ENCODE peak calls at places on chromosomes 6 and 20, in nine cellular contexts. I is upper lobe of left lung; O is transverse colon; P is AG04450; C is PC-9; U is CD8-positive, alpha-beta T cell; G is colonic mucosa; J is cardiac muscle cell; B is heart right ventricle. W is an unnamed sample.
A peak's percentile ranks its signal among the peaks of the same experiment; 100 is the strongest.

GRCh38 chr20:48716086-48716485 is 111.7 kb downstream of the PREX1 start:
- DNase-seq in J (no peak), C (no peak), O (peak; percentile 32), I (no peak), U (peak; percentile 76), G (no peak), P (no peak), B (no peak), W (no peak)

GRCh38 chr20:59205044-59205443 is 41.4 kb downstream of the ZNF831 start:
- DNase-seq in J (no peak), U (no peak), G (peak; percentile 15), P (no peak), I (no peak), O (no peak), C (no peak), B (no peak), W (no peak)

GRCh38 chr20:15756401-15756800 is 816.8 kb downstream of the KIF16B start:
- DNase-seq in B (no peak), P (no peak), C (no peak), U (no peak), I (no peak), G (no peak), O (no peak), J (no peak), W (no peak)

GRCh38 chr6:22133352-22133751 is 163.5 kb downstream of the PRL start:
- DNase-seq in O (no peak), J (no peak), G (no peak), U (no peak), I (no peak), P (no peak), B (no peak), C (no peak), W (no peak)

GRCh38 chr6:147534116-147534865 is 25.8 kb downstream of the SAMD5 start:
- DNase-seq in I (no peak), C (no peak), G (no peak), J (no peak), U (no peak), P (no peak), B (no peak), O (no peak), W (no peak)

GRCh38 chr20:63100926-63101699 is 94.3 kb upstream of the BHLHE23 start:
- DNase-seq in O (peak; percentile 5), C (no peak), G (no peak), B (peak; percentile 8), I (no peak), J (no peak), U (no peak), P (no peak), W (no peak)

GRCh38 chr6:89284081-89284480 is 31.0 kb downstream of the GABRR2 start:
- DNase-seq in U (no peak), P (no peak), C (no peak), I (no peak), O (no peak), J (no peak), G (no peak), B (no peak), W (no peak)

GRCh38 chr6:41257369-41258195 is 28.9 kb downstream of the TREM1 start:
- DNase-seq in U (no peak), C (no peak), I (no peak), G (no peak), J (peak; percentile 90), O (peak; percentile 24), P (no peak), B (no peak), W (no peak)

GRCh38 chr20:45776931-45777330 is 14.8 kb downstream of the WFDC3 start:
- DNase-seq in O (no peak), P (no peak), B (no peak), U (no peak), I (peak; percentile 57), C (no peak), J (no peak), G (no peak), W (no peak)

GRCh38 chr6:13531956-13532355 is 42.4 kb upstream of the SIRT5 start:
- DNase-seq in C (peak; percentile 64), I (no peak), P (no peak), J (no peak), G (no peak), U (no peak), B (no peak), O (no peak), W (no peak)

GRCh38 chr6:106369739-106370138 is 9.2 kb downstream of the CRYBG1 start:
- DNase-seq in B (no peak), P (no peak), U (no peak), C (no peak), O (no peak), G (no peak), J (no peak), I (no peak), W (no peak)

GRCh38 chr6:105202486-105202885 is 22.7 kb upstream of the POPDC3 start:
- DNase-seq in U (no peak), I (no peak), O (no peak), G (no peak), C (no peak), P (no peak), J (no peak), B (no peak), W (no peak)

GRCh38 chr6:132052096-132052495 is 100.9 kb upstream of the CCN2 start:
- DNase-seq in C (no peak), G (no peak), J (no peak), U (no peak), I (no peak), P (no peak), O (no peak), B (no peak), W (no peak)

GRCh38 chr20:59783020-59784010 is 150.1 kb downstream of the SYCP2 start:
- DNase-seq in O (peak; percentile 66), P (no peak), B (peak; percentile 62), J (peak; percentile 46), C (peak; percentile 45), U (peak; percentile 49), I (peak; percentile 33), G (peak; percentile 36), W (peak; percentile 82)

GRCh38 chr6:138455746-138456392 is 43.4 kb downstream of the NHSL1 start:
- DNase-seq in U (no peak), P (no peak), I (no peak), B (no peak), J (peak; percentile 11), O (no peak), G (no peak), C (peak; percentile 82), W (no peak)

GRCh38 chr6:17470953-17471335 is 77.5 kb downstream of the CAP2 start:
- DNase-seq in I (no peak), U (no peak), C (no peak), J (peak; percentile 93), P (peak; percentile 36), G (no peak), B (no peak), O (no peak), W (no peak)

GRCh38 chr6:169324661-169325459 is 71.2 kb upstream of the THBS2 start:
- DNase-seq in G (no peak), O (no peak), B (no peak), C (no peak), P (no peak), U (no peak), J (no peak), I (no peak), W (no peak)

GRCh38 chr6:138007014-138007472 is 100.2 kb downstream of the PERP start:
- DNase-seq in B (no peak), O (peak; percentile 17), G (peak; percentile 54), U (peak; percentile 51), P (no peak), C (peak; percentile 45), J (peak; percentile 28), I (no peak), W (no peak)

GRCh38 chr6:30349411-30350177 is 4.6 kb downstream of the RPP21 start:
- DNase-seq in J (no peak), G (no peak), C (no peak), U (no peak), O (no peak), B (no peak), P (no peak), I (no peak), W (no peak)

GRCh38 chr6:3663081-3663480 is 88.4 kb downstream of the PXDC1 start:
- DNase-seq in B (no peak), O (no peak), C (no peak), P (no peak), G (no peak), U (no peak), I (no peak), J (no peak), W (no peak)

GRCh38 chr6:136788069-136788902 is 4.0 kb downstream of the MAP3K5 start:
- DNase-seq in O (no peak), G (no peak), P (peak; percentile 48), I (no peak), B (no peak), U (no peak), J (peak; percentile 81), C (peak; percentile 89), W (no peak)

GRCh38 chr6:121319112-121319553 is 15.1 kb downstream of the TBC1D32 start:
- DNase-seq in U (no peak), O (no peak), J (peak; percentile 47), G (no peak), P (no peak), C (no peak), B (no peak), I (no peak), W (no peak)

GRCh38 chr6:18997375-18997826 is 610.3 kb downstream of the RNF144B start:
- DNase-seq in I (no peak), J (peak; percentile 70), G (no peak), U (no peak), B (no peak), O (no peak), P (no peak), C (peak; percentile 58), W (no peak)
- TF ChIP-seq CTCF in I (peak; percentile 56), J (peak; percentile 73), G (peak; percentile 44), U (no peak), B (peak; percentile 50), O (peak; percentile 52), P (peak; percentile 75), C (peak; percentile 77), W (no peak)

DNA sequence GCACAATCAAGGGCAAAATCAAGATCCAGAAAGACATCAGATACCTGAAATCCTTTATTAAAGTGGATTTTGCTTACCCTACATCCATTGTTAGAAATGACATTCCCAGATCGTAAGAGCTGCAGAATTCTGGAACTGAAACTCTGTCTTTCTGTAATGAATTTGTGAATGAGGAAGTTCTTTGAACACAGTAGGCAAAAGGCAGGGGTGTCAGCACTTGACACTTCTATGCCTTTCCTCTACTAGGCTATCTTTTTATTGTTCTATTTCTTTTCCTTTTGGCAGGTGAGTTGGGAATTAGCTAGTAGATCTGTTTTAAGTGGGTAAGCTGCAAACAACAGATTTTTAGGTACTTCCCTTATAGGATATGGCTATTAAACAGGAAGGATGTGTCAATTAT is 126.3 kb downstream of the CARMIL1 start:
- DNase-seq in P (no peak), J (no peak), C (no peak), B (no peak), O (no peak), G (no peak), I (no peak), U (no peak), W (no peak)
- H3K4me3 ChIP-seq in P (no peak overlapping the region), J (no peak overlapping the region), C (no peak overlapping the region), B (no peak overlapping the region), O (no peak overlapping the region), G (no peak overlapping the region), I (no peak overlapping the region), U (peak overlapping the region; percentile 38), W (no peak overlapping the region)

GRCh38 chr6:158039571-158040050 is 57.9 kb downstream of the SYNJ2 start:
- DNase-seq in G (no peak), B (peak; percentile 39), I (no peak), O (no peak), J (peak; percentile 49), P (no peak), U (no peak), C (peak; percentile 83), W (no peak)
- H3K27ac ChIP-seq in G (peak overlapping the region; percentile 61), B (no peak overlapping the region), I (no peak overlapping the region), O (peak overlapping the region; percentile 79), J (no peak overlapping the region), P (peak overlapping the region; percentile 93), U (no peak overlapping the region), C (peak overlapping the region; percentile 90), W (peak overlapping the region; percentile 86)

GRCh38 chr20:38358500-38358998 is 12.3 kb downstream of the LBP start:
- DNase-seq in B (no peak), P (no peak), C (no peak), O (no peak), G (no peak), U (no peak), I (no peak), J (no peak), W (no peak)
- TF ChIP-seq CTCF in B (no peak), P (no peak), C (no peak), O (no peak), G (no peak), U (no peak), I (no peak), J (no peak), W (no peak)